ENCODE peak calls at places on chromosome 15, in five cellular contexts. I is GM23248, Y is endothelial cell of umbilical vein, X is neural progenitor cell, Q is HCT116. N is an unnamed sample.
A peak's percentile ranks its signal among the peaks of the same experiment; 100 is the strongest.

GRCh38 chr15:38212759-38213158 is 39.9 kb upstream of the SPRED1 start:
- DNase-seq in X (no peak), Q (no peak), Y (no peak), I (no peak), N (no peak)

GRCh38 chr15:27059610-27060202 is 88.7 kb downstream of the GABRG3 start:
- DNase-seq in I (peak; percentile 47), Y (no peak), Q (peak; percentile 0), X (peak; percentile 69), N (peak; percentile 37)

GRCh38 chr15:100192092-100192695 is 149.6 kb downstream of the ADAMTS17 start:
- DNase-seq in Y (no peak), I (no peak), X (no peak), Q (no peak), N (no peak)

GRCh38 chr15:27486676-27487290 is 515.8 kb downstream of the GABRG3 start:
- DNase-seq in Y (no peak), X (no peak), Q (no peak), I (no peak), N (no peak)

GRCh38 chr15:76340198-76340801 is 3.7 kb downstream of the ISL2 start:
- DNase-seq in Y (peak; percentile 67), Q (no peak), X (peak; percentile 78), I (peak; percentile 62), N (no peak)

GRCh38 chr15:39908186-39908585 is 11.9 kb downstream of the GPR176 start:
- DNase-seq in Q (no peak), X (no peak), Y (peak; percentile 82), I (peak; percentile 95), N (peak; percentile 26)

GRCh38 chr15:44427756-44428724 is 611 bp downstream of the CTDSPL2 start:
- DNase-seq in I (peak; percentile 82), Y (peak; percentile 39), X (peak; percentile 86), Q (peak; percentile 21), N (peak; percentile 24)

GRCh38 chr15:48645558-48646330 is at the start of gene FBN1:
- DNase-seq in Q (no peak), X (peak; percentile 94), Y (peak; percentile 88), I (peak; percentile 95), N (peak; percentile 90)

GRCh38 chr15:62739082-62739481 is 303.5 kb upstream of the TPM1 start:
- DNase-seq in Q (peak; percentile 68), X (no peak), Y (no peak), I (peak; percentile 93), N (no peak)

GRCh38 chr15:74541494-74542191 is 623 bp downstream of the ARID3B start:
- DNase-seq in X (peak; percentile 61), I (peak; percentile 79), Q (no peak), Y (peak; percentile 68), N (peak; percentile 77)

GRCh38 chr15:45027220-45027619 is 4.2 kb downstream of the SORD start:
- DNase-seq in I (no peak), X (no peak), Y (no peak), Q (no peak), N (peak; percentile 76)

GRCh38 chr15:30923429-30923828 is 19.7 kb downstream of the FAN1 start:
- DNase-seq in I (no peak), Q (no peak), X (peak; percentile 30), Y (no peak), N (no peak)

DNA sequence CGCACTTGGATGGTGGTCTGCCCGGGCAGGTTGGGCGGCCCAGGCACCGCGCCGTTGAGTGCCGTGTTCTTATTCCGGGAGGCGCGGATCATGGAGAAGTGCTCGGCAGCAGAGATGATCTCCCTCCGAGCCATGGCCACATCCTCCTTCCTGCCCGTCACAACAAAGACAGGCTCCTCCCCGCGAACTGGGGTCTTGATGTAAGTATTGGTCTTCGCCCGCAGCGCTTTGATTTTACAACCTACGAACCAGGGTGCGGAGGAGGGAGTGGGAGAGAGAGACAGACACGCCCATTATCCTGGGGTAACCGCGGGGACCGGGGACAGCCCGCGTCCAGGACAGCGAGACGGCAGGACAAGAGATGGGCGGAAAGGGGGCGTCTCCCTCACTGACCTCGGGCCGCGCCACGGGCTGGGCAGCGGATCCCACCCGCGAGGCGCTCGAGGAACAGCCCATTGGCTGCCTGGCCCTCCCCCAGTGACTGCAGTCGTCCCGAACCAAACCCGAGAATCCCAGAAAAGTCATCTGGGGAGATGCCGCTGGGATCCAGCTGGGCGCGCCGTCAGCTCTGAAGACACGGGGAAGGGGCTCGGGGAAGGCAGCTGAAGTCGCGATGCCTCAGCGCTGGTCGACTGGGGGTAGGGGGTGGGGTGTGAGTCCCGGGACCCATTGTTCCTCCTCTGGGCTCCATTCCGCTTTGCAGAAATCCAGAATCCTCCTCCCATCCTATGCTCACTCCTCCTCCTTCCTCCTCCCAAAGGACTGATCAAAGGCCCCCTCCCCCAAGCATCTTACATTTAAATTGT is 1.2 kb downstream of the MEX3B start:
- DNase-seq in X (peak; percentile 84), Y (peak; percentile 67), Q (no peak), I (peak; percentile 79), N (peak; percentile 64)
- TF ChIP-seq EZH2 in X (no peak), Y (no peak), Q (no peak), I (no peak), N (no peak)

DNA sequence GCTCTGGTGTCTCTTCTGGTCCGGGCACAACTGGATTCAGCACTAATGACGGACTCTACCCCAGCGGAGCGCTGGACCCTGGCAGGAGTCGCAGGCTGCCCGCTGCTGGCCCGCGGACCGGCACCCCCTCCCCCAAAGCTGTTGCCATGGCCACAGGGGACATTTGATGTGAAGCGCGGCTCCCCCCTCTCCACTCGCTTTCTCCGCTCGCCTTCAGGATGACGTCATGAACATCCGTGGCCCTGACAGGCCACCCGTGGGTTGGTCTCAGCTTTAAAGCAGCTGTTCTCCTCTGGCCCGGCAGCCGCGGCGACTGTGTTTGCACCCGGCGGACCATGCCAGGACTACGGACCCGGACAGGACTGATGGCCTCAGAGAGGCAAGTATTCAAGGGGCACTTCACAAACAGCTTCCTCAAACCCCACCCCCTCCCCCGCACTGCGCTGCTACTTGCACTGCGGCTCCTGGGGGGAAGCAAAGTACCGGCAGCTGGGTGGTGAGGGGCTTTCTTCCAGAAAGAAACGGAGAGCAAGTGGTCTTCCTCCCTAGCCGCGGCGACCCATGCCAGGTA is 16.7 kb upstream of the AEN start:
- DNase-seq in X (peak; percentile 61), Q (no peak), I (no peak), Y (no peak), N (no peak)
- H3K4me3 ChIP-seq in X (peak overlapping the region; percentile 49), Q (no peak overlapping the region), I (no peak overlapping the region), Y (no peak overlapping the region), N (no peak overlapping the region)

DNA sequence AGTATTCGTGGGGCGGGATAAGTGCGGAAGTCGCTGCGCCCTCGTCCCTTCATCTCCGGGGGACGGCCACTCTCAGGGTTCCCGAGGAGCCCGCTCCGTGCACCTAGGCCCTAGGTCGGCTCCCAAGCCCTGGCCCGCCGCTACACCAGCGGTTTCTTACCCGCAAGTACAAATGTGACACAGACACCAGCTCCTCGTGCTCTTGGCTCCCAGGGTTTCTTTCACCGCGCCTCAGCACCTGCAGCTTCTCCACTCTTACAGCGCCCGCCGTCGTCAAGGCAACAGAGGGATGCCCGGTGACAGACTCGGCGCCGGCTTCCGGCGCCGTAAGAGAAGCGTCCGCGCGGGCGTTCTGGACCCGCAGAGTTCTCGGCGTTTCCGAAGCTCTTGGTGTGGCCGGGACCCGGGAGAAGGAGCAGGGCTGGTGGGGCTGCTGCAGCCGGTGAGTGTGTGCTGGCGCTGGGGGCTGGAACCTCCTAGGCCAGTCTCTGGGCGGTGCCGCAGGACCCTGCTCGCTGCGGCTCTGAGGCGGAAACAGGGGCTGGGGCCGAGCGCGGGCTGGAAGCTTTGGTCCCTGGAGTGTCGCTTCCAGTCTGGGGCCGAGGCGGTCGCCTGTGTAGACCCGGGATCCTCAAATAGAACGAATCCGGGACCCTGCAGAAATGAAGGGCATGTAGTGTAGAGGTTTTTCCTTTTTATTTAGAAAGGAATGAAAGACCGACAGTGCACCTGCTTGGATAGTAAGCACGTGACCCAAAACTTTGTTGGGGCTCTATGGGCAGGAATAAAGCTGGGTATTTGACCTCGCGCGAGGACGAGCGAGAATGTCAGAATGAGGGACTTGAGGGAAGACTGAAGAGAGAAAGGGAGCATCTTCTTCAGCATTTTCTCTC is 155.4 kb upstream of the GOLGA6L4 start:
- DNase-seq in I (peak; percentile 28), Y (no peak), X (peak; percentile 84), Q (no peak), N (no peak)
- TF ChIP-seq EZH2 in I (no peak), Y (peak; percentile 35), X (peak; percentile 64), Q (no peak), N (peak; percentile 42)

DNA sequence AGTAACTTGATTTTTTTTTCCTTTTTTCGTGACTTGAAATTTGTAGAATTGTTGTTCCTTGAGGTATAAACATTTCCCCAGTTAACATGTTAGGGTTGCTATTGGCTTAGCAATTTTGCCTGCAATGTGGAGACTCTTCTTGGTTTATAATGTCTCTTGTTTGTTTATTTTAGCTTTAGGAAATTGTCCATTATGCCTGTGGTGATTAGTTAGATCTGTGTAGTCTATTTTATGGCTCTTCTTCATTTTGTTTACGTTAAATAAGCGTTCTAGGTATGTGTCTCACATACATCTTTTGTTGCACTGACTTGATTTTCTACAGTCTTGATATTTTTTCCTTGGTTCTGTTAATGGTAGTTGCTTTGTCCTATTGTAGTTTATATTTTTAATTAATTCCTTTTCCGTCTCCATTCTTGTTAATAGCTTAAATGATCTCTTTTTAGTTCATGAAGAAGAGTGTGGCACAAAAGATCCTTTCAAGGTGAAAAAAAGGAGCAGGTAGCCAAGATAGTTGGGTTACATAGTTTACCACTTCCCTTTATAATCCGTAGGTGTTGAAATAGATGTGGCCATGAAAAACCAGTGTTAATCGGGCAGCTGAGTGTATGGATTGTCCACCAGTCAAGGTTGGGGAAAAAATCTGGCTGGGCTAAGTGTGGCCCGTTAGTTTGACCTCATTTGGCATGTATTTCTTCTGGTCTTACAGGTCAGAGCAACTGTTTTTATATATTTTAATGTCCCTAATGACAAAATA is 12.1 kb downstream of the IQGAP1 start:
- DNase-seq in Y (no peak), I (no peak), Q (no peak), X (no peak), N (no peak)
- H3K4me3 ChIP-seq in Y (peak overlapping the region; percentile 54), I (peak overlapping the region; percentile 57), Q (peak overlapping the region; percentile 50), X (no peak overlapping the region), N (no peak overlapping the region)

DNA sequence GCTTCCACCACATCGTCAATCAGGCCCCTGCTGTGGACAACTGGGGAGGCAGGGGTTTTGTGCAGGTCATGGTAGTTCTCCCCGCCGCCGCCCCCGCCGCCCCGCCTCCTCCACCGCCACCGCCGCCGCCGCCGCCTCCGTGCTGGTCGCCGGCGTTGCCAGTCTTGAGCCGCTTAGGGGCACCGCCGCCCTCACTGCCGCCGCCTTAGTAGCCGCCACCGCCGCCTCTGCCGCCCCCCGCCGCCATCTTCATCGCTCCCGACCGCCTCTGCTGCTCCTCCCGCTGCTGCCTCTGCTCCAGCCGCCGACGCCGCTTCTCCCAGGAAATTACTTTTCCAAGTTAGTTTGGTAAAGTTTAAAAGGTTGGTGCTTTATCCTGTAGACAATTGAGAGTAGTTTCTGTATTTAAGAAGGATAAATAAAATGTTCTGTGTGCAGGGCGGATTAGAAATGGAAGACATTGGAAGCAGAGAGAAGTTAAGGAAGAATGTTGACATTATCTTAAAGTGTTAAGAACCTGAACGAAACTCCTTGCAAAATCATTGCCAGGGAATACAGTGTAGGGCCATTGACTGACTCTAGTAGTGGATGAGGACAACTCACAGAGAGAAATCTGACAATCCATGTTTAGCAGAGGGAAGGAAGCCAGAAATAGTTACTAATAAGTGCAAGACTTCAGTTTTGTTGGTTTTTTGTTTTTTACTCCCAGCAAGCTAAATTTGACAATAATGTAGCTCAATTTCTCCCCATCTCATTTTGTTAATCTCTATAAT is 53.0 kb upstream of the GOLGA8A start:
- DNase-seq in Y (no peak), X (peak; percentile 83), I (no peak), Q (no peak), N (no peak)
- TF ChIP-seq EZH2 in Y (peak; percentile 71), X (peak; percentile 72), I (no peak), Q (no peak), N (no peak)

N was measured in A673.